ENCODE peak calls at places on chromosome 15, in nine cellular contexts. M is dorsolateral prefrontal cortex, Y is hepatocyte, L is psoas muscle, Z is fibroblast of villous mesenchyme, U is breast epithelium, J is mammary epithelial cell, T is endodermal cell, B is mucosa of descending colon. K is an unnamed sample.

GRCh38 chr15:40357723-40358491 is at the start of gene DISP2:
- DNase-seq in U (peak), Z (peak), B (peak), J (peak), M (peak), T (peak), L (peak), Y (peak), K (peak)

GRCh38 chr15:92082217-92082843 is 228.8 kb downstream of the SLCO3A1 start:
- DNase-seq in B (peak), T (peak), Z (peak), Y (peak), M (no peak), L (peak), J (peak), U (no peak), K (peak)

GRCh38 chr15:78055923-78056713 is 21.4 kb downstream of the TBC1D2B start:
- DNase-seq in Y (peak), M (no peak), U (no peak), T (peak), L (no peak), Z (peak), B (peak), J (peak), K (no peak)

GRCh38 chr15:72491768-72492167 is 17.6 kb downstream of the ARIH1 start:
- DNase-seq in T (no peak), Z (peak), Y (no peak), J (peak), B (no peak), M (no peak), L (no peak), U (no peak), K (peak)

GRCh38 chr15:71411538-71412482 is 296.5 kb downstream of the THSD4 start:
- DNase-seq in L (no peak), U (no peak), Z (peak), B (peak), T (no peak), M (no peak), Y (peak), J (no peak), K (no peak)

GRCh38 chr15:45457641-45458539 is 64.7 kb downstream of the SLC30A4 start:
- DNase-seq in B (no peak), M (no peak), T (peak), U (peak), Y (peak), J (peak), Z (peak), L (no peak), K (peak)

GRCh38 chr15:60819860-60820259 is 340.9 kb upstream of the ICE2 start:
- DNase-seq in M (no peak), Z (no peak), Y (no peak), L (no peak), U (no peak), T (no peak), B (no peak), J (peak), K (no peak)

GRCh38 chr15:71575474-71576045 is 234.8 kb upstream of the NR2E3 start:
- DNase-seq in L (no peak), U (no peak), J (no peak), Y (no peak), Z (no peak), M (no peak), B (no peak), T (no peak), K (peak)

GRCh38 chr15:72923304-72923703 is 129.0 kb upstream of the NEO1 start:
- DNase-seq in B (no peak), U (no peak), L (no peak), M (no peak), T (peak), J (no peak), Z (no peak), Y (no peak), K (no peak)

GRCh38 chr15:92232876-92233275 is 160.8 kb upstream of the ST8SIA2 start:
- DNase-seq in T (no peak), M (no peak), L (no peak), B (no peak), Z (no peak), J (no peak), Y (no peak), U (no peak), K (no peak)

GRCh38 chr15:42457445-42458442 is 33.2 kb downstream of the ZNF106 start:
- DNase-seq in T (peak), J (peak), Z (peak), U (peak), M (no peak), L (peak), Y (peak), B (peak), K (peak)

GRCh38 chr15:35827156-35827555 is 281.2 kb upstream of the DPH6 start:
- DNase-seq in J (peak), B (no peak), M (no peak), Y (no peak), L (no peak), Z (peak), U (no peak), T (no peak), K (peak)

GRCh38 chr15:99568548-99569352 is 3.0 kb downstream of the MEF2A start:
- DNase-seq in J (no peak), M (no peak), L (no peak), Y (no peak), T (no peak), Z (no peak), U (no peak), B (no peak), K (peak)
- H3K4me3 ChIP-seq in J (no peak), M (peak), L (peak), Y (no peak), T (peak), Z (no peak), U (peak), B (no peak), K (no peak)

GRCh38 chr15:66939451-66940023 is 125.9 kb upstream of the SMAD3 start:
- DNase-seq in J (no peak), B (no peak), Z (no peak), L (no peak), U (no peak), M (no peak), T (peak), Y (no peak), K (no peak)

GRCh38 chr15:66942649-66943390 is 122.6 kb upstream of the SMAD3 start:
- DNase-seq in Y (no peak), B (no peak), U (no peak), J (no peak), M (no peak), T (no peak), Z (no peak), L (no peak), K (no peak)

GRCh38 chr15:66941791-66942190 is 123.6 kb upstream of the SMAD3 start:
- DNase-seq in B (no peak), J (no peak), Z (no peak), U (no peak), M (no peak), L (no peak), Y (no peak), T (peak), K (no peak)

GRCh38 chr15:66940368-66940767 is 125.0 kb upstream of the SMAD3 start:
- DNase-seq in B (no peak), L (no peak), Z (no peak), T (peak), J (peak), U (no peak), M (no peak), Y (no peak), K (peak)

GRCh38 chr15:66941231-66941711 is 124.1 kb upstream of the SMAD3 start:
- DNase-seq in M (no peak), L (no peak), Z (no peak), Y (no peak), B (no peak), U (no peak), J (no peak), T (peak), K (no peak)
- H3K4me3 ChIP-seq in M (no peak), L (no peak), Z (no peak), Y (no peak), B (no peak), U (peak), J (no peak), T (no peak), K (no peak)

GRCh38 chr15:67861983-67862382 is 22.1 kb upstream of the RNU6-1 start:
- DNase-seq in U (no peak), Y (no peak), T (no peak), M (no peak), J (no peak), L (no peak), B (no peak), Z (no peak), K (no peak)
- H3K4me3 ChIP-seq in U (no peak), Y (no peak), T (no peak), M (no peak), J (no peak), L (no peak), B (no peak), Z (no peak), K (no peak)

GRCh38 chr15:33311312-33311971 is 675 bp downstream of the RYR3 start:
- DNase-seq in B (no peak), T (peak), L (no peak), Z (no peak), U (no peak), M (no peak), J (no peak), Y (no peak), K (peak)
- H3K4me3 ChIP-seq in B (no peak), T (peak), L (peak), Z (no peak), U (peak), M (peak), J (no peak), Y (peak), K (no peak)

GRCh38 chr15:73924258-73924921 is 1.9 kb upstream of the LOXL1 start:
- DNase-seq in Y (peak), J (peak), T (peak), U (no peak), M (no peak), L (peak), B (no peak), Z (peak), K (peak)
- H3K4me3 ChIP-seq in Y (no peak), J (no peak), T (no peak), U (no peak), M (no peak), L (no peak), B (no peak), Z (no peak), K (no peak)

DNA sequence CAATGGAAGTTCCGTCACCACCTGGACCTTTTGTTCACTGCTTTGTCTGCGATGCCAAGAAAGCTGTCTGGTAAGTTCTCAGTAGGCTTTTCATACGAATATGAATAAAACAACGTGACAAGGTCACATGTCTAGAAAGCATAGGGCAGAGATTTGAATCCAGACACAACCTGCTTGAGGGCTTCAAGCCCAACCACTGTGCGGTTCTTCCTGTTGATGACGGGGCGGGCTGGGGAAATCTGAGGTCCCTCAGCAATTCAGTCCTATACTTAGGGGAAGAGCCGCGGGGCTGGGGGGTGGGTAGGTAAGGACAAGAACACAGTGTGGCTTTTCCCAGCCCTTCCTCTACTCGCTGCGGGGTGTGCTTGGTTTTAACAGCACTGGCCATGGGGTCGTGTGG is 32.4 kb upstream of the SMAD3 start:
- DNase-seq in B (no peak), U (no peak), Z (no peak), J (no peak), M (no peak), L (no peak), Y (no peak), T (no peak), K (no peak)
- H3K4me3 ChIP-seq in B (no peak), U (no peak), Z (no peak), J (no peak), M (no peak), L (peak), Y (no peak), T (no peak), K (no peak)

GRCh38 chr15:65057549-65057940 is 10.2 kb downstream of the RASL12 start:
- DNase-seq in L (no peak), Z (no peak), J (no peak), M (no peak), T (no peak), B (no peak), U (no peak), Y (no peak), K (no peak)
- H3K4me3 ChIP-seq in L (no peak), Z (no peak), J (no peak), M (no peak), T (no peak), B (no peak), U (no peak), Y (no peak), K (no peak)

GRCh38 chr15:52806284-52806655 is 16.1 kb upstream of the ONECUT1 start:
- DNase-seq in J (no peak), Z (no peak), B (no peak), T (no peak), L (no peak), M (no peak), Y (no peak), U (no peak), K (no peak)

GRCh38 chr15:52805351-52806283 is 15.5 kb upstream of the ONECUT1 start:
- DNase-seq in U (no peak), Z (no peak), M (no peak), L (peak), J (no peak), B (peak), T (peak), Y (no peak), K (no peak)

GRCh38 chr15:52803543-52804306 is 13.6 kb upstream of the ONECUT1 start:
- DNase-seq in L (no peak), M (no peak), B (peak), J (no peak), T (peak), Z (no peak), U (no peak), Y (no peak), K (no peak)

GRCh38 chr15:52802110-52802509 is 12.0 kb upstream of the ONECUT1 start:
- DNase-seq in J (no peak), Y (no peak), Z (no peak), U (no peak), M (no peak), B (no peak), L (no peak), T (no peak), K (no peak)

GRCh38 chr15:52804526-52805081 is 14.5 kb upstream of the ONECUT1 start:
- DNase-seq in J (no peak), Y (no peak), Z (no peak), L (no peak), T (peak), B (peak), U (no peak), M (no peak), K (no peak)
- H3K4me3 ChIP-seq in J (no peak), Y (peak), Z (peak), L (peak), T (peak), B (no peak), U (peak), M (peak), K (no peak)

DNA sequence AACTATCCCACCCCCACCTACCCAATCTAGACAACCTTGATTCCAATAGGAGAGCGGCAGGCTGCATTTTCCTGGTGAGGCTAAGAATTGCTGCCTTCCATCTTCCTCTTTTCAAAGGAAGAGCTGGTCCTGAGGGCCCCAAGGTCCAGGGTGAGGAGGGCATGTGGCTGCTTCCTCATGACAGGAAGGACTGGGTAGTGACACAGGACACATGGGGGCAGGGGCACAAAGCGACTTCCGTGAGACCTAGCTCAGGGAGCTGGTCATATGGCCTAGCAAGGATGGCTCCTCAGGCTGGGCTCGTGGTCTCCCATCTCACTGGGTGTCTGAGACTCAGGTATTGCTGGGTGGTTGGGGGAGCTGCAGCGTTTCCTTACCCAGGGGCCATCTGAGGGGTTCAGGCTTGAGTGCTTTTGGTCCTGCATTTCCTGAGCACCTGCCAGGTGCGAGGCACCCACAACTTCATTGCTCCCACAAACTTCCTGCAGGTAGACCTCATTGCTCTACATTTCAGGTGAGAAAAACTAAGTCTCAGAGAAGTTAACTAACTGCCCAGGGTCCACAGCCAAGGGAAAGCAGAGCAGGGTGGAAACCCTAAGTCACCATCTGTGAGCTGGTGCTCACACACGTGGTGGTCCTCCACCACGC is 160.0 kb upstream of the TLE3 start:
- DNase-seq in L (peak), M (no peak), Y (no peak), Z (no peak), U (no peak), T (no peak), B (no peak), J (no peak), K (no peak)
- H3K4me3 ChIP-seq in L (no peak), M (no peak), Y (no peak), Z (no peak), U (no peak), T (no peak), B (no peak), J (no peak), K (no peak)

K was measured in cardiac fibroblast.